ENCODE peak calls at places on chromosomes 5 and 9, in eight cellular contexts. X is neural progenitor cell, P is esophagus squamous epithelium, S is BE2C, V is ovary, R is DND-41, Y is fibroblast of lung, D is body of pancreas. C is an unnamed sample.

GRCh38 chr5:67335391-67335790 is 138.8 kb upstream of the CD180 start:
- DNase-seq in X (no peak), P (no peak), S (no peak), V (no peak), R (no peak), Y (peak; percentile 18), D (no peak), C (no peak)

GRCh38 chr5:133113331-133114061 is 61.7 kb downstream of the HSPA4 start:
- DNase-seq in X (no peak), P (no peak), S (no peak), V (no peak), R (no peak), Y (no peak), D (no peak), C (peak; percentile 23)

GRCh38 chr5:140595538-140595937 is 30.9 kb downstream of the SLC35A4 start:
- DNase-seq in X (no peak), P (no peak), S (no peak), V (no peak), R (no peak), Y (no peak), D (peak; percentile 72), C (peak; percentile 7)

GRCh38 chr5:151670074-151670686 is 16.5 kb downstream of the SPARC start:
- DNase-seq in X (no peak), P (no peak), S (peak; percentile 30), V (no peak), R (no peak), Y (peak; percentile 81), D (no peak), C (no peak)

GRCh38 chr5:107304671-107305070 is 366.1 kb downstream of the EFNA5 start:
- DNase-seq in X (no peak), P (no peak), S (no peak), V (no peak), R (no peak), Y (no peak), D (no peak), C (no peak)

GRCh38 chr9:136719212-136719880 is 7.0 kb downstream of the DIPK1B start:
- DNase-seq in X (no peak), P (no peak), S (no peak), V (no peak), R (no peak), Y (no peak), D (no peak), C (no peak)

GRCh38 chr5:143031781-143032724 is 261.9 kb downstream of the ARHGAP26 start:
- DNase-seq in X (peak; percentile 56), P (no peak), S (peak; percentile 64), V (no peak), R (no peak), Y (no peak), D (no peak), C (no peak)

GRCh38 chr5:106258591-106259125 is 1412.1 kb downstream of the EFNA5 start:
- DNase-seq in X (no peak), P (no peak), S (no peak), V (no peak), R (no peak), Y (no peak), D (no peak), C (no peak)

GRCh38 chr9:127424669-127424986 is 446 bp downstream of the ZNF79 start:
- DNase-seq in X (no peak), P (no peak), S (no peak), V (no peak), R (no peak), Y (no peak), D (no peak), C (peak; percentile 32)

GRCh38 chr9:99269429-99269828 is 47.3 kb downstream of the SEC61B start:
- DNase-seq in X (no peak), P (no peak), S (no peak), V (no peak), R (no peak), Y (peak; percentile 67), D (no peak), C (no peak)

GRCh38 chr5:116144103-116144502 is 59.3 kb downstream of the COMMD10 start:
- DNase-seq in X (no peak), P (no peak), S (no peak), V (no peak), R (no peak), Y (peak; percentile 21), D (no peak), C (no peak)

GRCh38 chr5:103452666-103453065 is 109.9 kb downstream of the NUDT12 start:
- DNase-seq in X (no peak), P (no peak), S (no peak), V (no peak), R (no peak), Y (no peak), D (no peak), C (no peak)

GRCh38 chr9:130779153-130779855 is 55.8 kb upstream of the ABL1 start:
- DNase-seq in X (no peak), P (no peak), S (no peak), V (no peak), R (no peak), Y (peak; percentile 54), D (no peak), C (no peak)

GRCh38 chr5:14145356-14146334 is 2.5 kb downstream of the TRIO start:
- DNase-seq in X (peak; percentile 53), P (no peak), S (no peak), V (no peak), R (no peak), Y (no peak), D (no peak), C (no peak)

GRCh38 chr5:137264041-137264440 is 235.1 kb downstream of the SPOCK1 start:
- DNase-seq in X (no peak), P (no peak), S (no peak), V (no peak), R (no peak), Y (no peak), D (no peak), C (no peak)

GRCh38 chr5:7850533-7851239 is at the start of gene CFAP90:
- DNase-seq in X (peak; percentile 95), P (no peak), S (peak; percentile 78), V (peak; percentile 72), R (no peak), Y (peak; percentile 38), D (peak; percentile 79), C (no peak)

GRCh38 chr5:14675309-14675708 is 10.8 kb downstream of the OTULIN start:
- DNase-seq in X (no peak), P (no peak), S (no peak), V (no peak), R (no peak), Y (no peak), D (no peak), C (no peak)

GRCh38 chr9:131826966-131827525 is 87.2 kb upstream of the RAPGEF1 start:
- DNase-seq in X (no peak), P (no peak), S (no peak), V (no peak), R (no peak), Y (no peak), D (no peak), C (no peak)

GRCh38 chr5:116546033-116546742 is 28.4 kb downstream of the SEMA6A start:
- DNase-seq in X (no peak), P (no peak), S (no peak), V (no peak), R (no peak), Y (no peak), D (no peak), C (no peak)

GRCh38 chr9:90927496-90927895 is 125.9 kb downstream of the SYK start:
- DNase-seq in X (no peak), P (no peak), S (no peak), V (no peak), R (no peak), Y (no peak), D (no peak), C (no peak)

GRCh38 chr5:149781612-149782011 is 51.5 kb downstream of the PPARGC1B start:
- DNase-seq in X (no peak), P (no peak), S (no peak), V (no peak), R (no peak), Y (no peak), D (no peak), C (no peak)

GRCh38 chr5:108003178-108003577 is 332.4 kb upstream of the EFNA5 start:
- DNase-seq in X (no peak), P (no peak), S (no peak), V (no peak), R (peak; percentile 73), Y (peak; percentile 80), D (no peak), C (peak; percentile 72)

GRCh38 chr5:59357421-59357977 is 536.0 kb downstream of the PDE4D start:
- DNase-seq in X (peak; percentile 33), P (no peak), S (no peak), V (no peak), R (no peak), Y (peak; percentile 70), D (no peak), C (no peak)
- H3K4me3 ChIP-seq in X (no peak overlapping the region), P (no peak overlapping the region), S (no peak overlapping the region), V (no peak overlapping the region), R (no peak overlapping the region), Y (no peak overlapping the region), D (no peak overlapping the region), C (no peak overlapping the region)

DNA sequence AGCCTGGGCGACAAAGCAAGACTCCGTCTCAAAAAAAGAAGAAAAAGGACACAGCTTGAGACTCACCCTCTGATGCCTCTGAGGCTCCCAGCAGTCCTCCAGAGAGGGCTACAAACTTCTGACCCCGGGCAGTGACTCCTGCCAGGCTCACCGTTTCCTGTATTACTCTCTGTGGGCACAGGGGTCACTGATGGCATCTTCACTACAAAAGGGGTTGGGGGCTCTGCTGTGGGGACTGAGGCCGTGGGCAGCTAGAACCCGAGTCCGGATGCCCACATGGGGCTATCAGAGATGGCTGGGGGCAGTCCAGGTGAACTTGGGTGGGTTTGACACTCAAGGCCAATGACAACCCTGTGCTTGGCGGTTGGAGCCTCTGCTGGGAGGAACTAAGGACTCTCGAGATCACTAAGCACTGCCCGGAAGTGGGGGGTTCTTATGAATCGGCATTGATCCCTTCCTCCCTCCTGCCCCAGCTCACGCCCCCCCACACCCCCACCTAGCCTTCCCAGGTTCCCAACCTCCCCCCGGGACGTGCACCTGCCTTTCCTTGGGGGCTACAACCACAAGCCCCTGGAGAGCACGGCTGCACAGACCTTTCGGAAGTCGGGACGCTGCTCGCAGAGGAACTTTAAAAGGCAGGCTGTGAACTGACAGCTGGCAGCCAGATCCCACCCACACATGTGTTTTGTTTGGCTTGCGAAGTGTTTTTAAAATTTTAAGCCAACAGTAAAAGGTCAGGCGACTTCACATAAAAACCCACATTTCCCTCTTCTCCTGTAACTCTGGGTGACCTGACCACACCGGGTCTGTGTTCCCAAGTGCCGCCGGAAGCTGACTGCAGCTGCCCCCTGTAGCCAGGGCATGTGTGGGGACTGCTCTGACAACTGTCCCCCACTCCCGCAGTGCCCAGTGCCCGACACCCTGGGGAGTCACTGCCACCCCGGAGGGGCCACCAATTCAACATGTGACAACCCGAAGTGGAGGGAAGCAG is 5.0 kb upstream of the RALGDS start:
- DNase-seq in X (no peak), P (no peak), S (no peak), V (peak; percentile 60), R (no peak), Y (peak; percentile 53), D (peak; percentile 76), C (peak; percentile 88)
- H3K4me3 ChIP-seq in X (no peak overlapping the region), P (peak overlapping the region; percentile 58), S (no peak overlapping the region), V (peak overlapping the region; percentile 17), R (no peak overlapping the region), Y (no peak overlapping the region), D (no peak overlapping the region), C (peak overlapping the region; percentile 45)

GRCh38 chr5:160398806-160399205 is 1.0 kb downstream of the FAM200C start:
- DNase-seq in X (no peak), P (no peak), S (no peak), V (no peak), R (no peak), Y (peak; percentile 33), D (no peak), C (no peak)
- H3K4me3 ChIP-seq in X (peak overlapping the region; percentile 92), P (peak overlapping the region; percentile 79), S (peak overlapping the region; percentile 91), V (peak overlapping the region; percentile 50), R (peak overlapping the region; percentile 42), Y (peak overlapping the region; percentile 97), D (no peak overlapping the region), C (peak overlapping the region; percentile 79)

GRCh38 chr5:98975223-98975622 is 46.4 kb upstream of the CHD1 start:
- DNase-seq in X (no peak), P (no peak), S (no peak), V (no peak), R (no peak), Y (no peak), D (no peak), C (peak; percentile 10)
- H3K4me3 ChIP-seq in X (no peak overlapping the region), P (no peak overlapping the region), S (no peak overlapping the region), V (no peak overlapping the region), R (no peak overlapping the region), Y (no peak overlapping the region), D (no peak overlapping the region), C (no peak overlapping the region)

C was measured in GM12865.